ENCODE peak calls at places on chromosomes 13 and 19, in six cellular contexts. One of them, this sample, is unnamed.

GRCh38 chr13:93307166-93307565 is 80.6 kb downstream of the GPC6 start:
- DNase-seq in neuronal stem cell: no peak
- DNase-seq in IMR-90: peak
- DNase-seq in mesenchymal stem cell: no peak
- DNase-seq in H9: no peak
- DNase-seq in mesendoderm: no peak
- DNase-seq in this sample: no peak

GRCh38 chr19:33686687-33687541 is 65.2 kb downstream of the CHST8 start:
- DNase-seq in neuronal stem cell: no peak
- DNase-seq in IMR-90: no peak
- DNase-seq in mesenchymal stem cell: no peak
- DNase-seq in H9: no peak
- DNase-seq in mesendoderm: no peak
- DNase-seq in this sample: no peak

GRCh38 chr13:49995535-49996165 is 1.2 kb upstream of the TRIM13 start:
- DNase-seq in neuronal stem cell: no peak
- DNase-seq in IMR-90: no peak
- DNase-seq in mesenchymal stem cell: peak
- DNase-seq in H9: no peak
- DNase-seq in mesendoderm: peak
- DNase-seq in this sample: no peak

GRCh38 chr13:44404261-44405139 is 30.9 kb downstream of the SERP2 start:
- DNase-seq in neuronal stem cell: no peak
- DNase-seq in IMR-90: no peak
- DNase-seq in mesenchymal stem cell: no peak
- DNase-seq in H9: peak
- DNase-seq in mesendoderm: peak
- DNase-seq in this sample: no peak

GRCh38 chr13:94020833-94021232 is 458.6 kb downstream of the DCT start:
- DNase-seq in neuronal stem cell: no peak
- DNase-seq in IMR-90: peak
- DNase-seq in mesenchymal stem cell: peak
- DNase-seq in H9: no peak
- DNase-seq in mesendoderm: no peak
- DNase-seq in this sample: no peak

GRCh38 chr13:113903361-113903760 is 39.5 kb upstream of the GAS6 start:
- DNase-seq in neuronal stem cell: no peak
- DNase-seq in IMR-90: peak
- DNase-seq in mesenchymal stem cell: no peak
- DNase-seq in H9: no peak
- DNase-seq in mesendoderm: no peak
- DNase-seq in this sample: peak

GRCh38 chr19:44777715-44778347 is at the start of gene CBLC:
- DNase-seq in neuronal stem cell: no peak
- DNase-seq in IMR-90: no peak
- DNase-seq in mesenchymal stem cell: no peak
- DNase-seq in H9: peak
- DNase-seq in mesendoderm: peak
- DNase-seq in this sample: peak

GRCh38 chr13:29924482-29924884 is 74.1 kb upstream of the UBL3 start:
- DNase-seq in neuronal stem cell: no peak
- DNase-seq in IMR-90: peak
- DNase-seq in mesenchymal stem cell: peak
- DNase-seq in H9: no peak
- DNase-seq in mesendoderm: peak
- DNase-seq in this sample: peak

GRCh38 chr13:79485014-79485441 is 4.1 kb downstream of the NDFIP2 start:
- DNase-seq in neuronal stem cell: no peak
- DNase-seq in IMR-90: peak
- DNase-seq in mesenchymal stem cell: peak
- DNase-seq in H9: no peak
- DNase-seq in mesendoderm: peak
- DNase-seq in this sample: peak

GRCh38 chr13:107835339-107836018 is 379.9 kb downstream of the LIG4 start:
- DNase-seq in neuronal stem cell: no peak
- DNase-seq in IMR-90: peak
- DNase-seq in mesenchymal stem cell: peak
- DNase-seq in H9: no peak
- DNase-seq in mesendoderm: peak
- DNase-seq in this sample: no peak

GRCh38 chr19:40285353-40286234 is 449 bp upstream of the AKT2 start:
- DNase-seq in neuronal stem cell: peak
- DNase-seq in IMR-90: peak
- DNase-seq in mesenchymal stem cell: peak
- DNase-seq in H9: peak
- DNase-seq in mesendoderm: peak
- DNase-seq in this sample: peak

GRCh38 chr19:40283414-40284250 is 1.5 kb downstream of the AKT2 start:
- DNase-seq in neuronal stem cell: no peak
- DNase-seq in IMR-90: peak
- DNase-seq in mesenchymal stem cell: peak
- DNase-seq in H9: no peak
- DNase-seq in mesendoderm: no peak
- DNase-seq in this sample: no peak

GRCh38 chr19:40284251-40284500 is 969 bp downstream of the AKT2 start:
- DNase-seq in neuronal stem cell: no peak
- DNase-seq in IMR-90: no peak
- DNase-seq in mesenchymal stem cell: no peak
- DNase-seq in H9: no peak
- DNase-seq in mesendoderm: no peak
- DNase-seq in this sample: no peak

GRCh38 chr19:40286235-40286530 is 1.0 kb upstream of the AKT2 start:
- DNase-seq in neuronal stem cell: no peak
- DNase-seq in IMR-90: no peak
- DNase-seq in mesenchymal stem cell: no peak
- DNase-seq in H9: no peak
- DNase-seq in mesendoderm: no peak
- DNase-seq in this sample: no peak

DNA sequence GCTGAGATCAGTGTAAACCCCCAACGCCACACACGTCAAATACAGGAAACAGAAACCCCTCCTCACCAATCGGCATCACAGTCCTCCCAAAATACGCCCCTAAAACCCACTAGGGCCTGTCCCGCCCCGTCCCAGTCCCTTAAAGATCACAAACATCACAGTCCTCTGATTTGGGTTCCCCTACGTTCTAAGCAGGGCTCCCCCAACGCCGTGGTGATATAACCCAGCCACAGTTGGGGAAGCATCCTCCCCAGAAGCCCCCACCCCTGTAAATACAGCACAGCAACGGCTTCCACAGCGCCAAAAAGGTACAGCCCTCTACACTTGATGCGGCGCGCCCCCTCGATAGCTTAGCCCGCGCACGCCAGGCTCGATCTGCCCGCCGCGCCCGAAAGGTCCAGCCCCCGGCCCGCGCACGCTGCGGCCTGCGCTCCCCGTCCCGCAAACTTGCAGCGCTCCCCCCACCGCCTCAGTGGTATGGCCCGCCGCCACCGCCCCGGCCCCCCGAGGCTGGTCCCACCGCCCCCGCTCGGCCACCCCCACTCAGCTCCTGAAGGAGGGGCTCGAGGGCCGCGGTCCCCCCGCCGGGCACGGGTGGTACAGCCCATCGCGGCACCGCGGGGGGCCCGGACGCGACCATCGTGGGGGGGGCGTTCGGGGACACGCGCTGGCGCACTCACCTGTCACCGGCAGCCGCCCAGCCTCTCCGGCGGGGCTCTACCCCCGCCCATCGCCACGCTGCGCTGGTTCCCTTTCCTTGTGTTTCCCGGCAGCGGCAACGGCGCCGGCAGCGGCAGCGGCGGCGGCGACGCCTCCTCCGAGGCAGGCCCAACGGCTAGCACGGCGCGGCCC is at the start of gene AKT2:
- DNase-seq in neuronal stem cell: peak
- DNase-seq in IMR-90: peak
- DNase-seq in mesenchymal stem cell: peak
- DNase-seq in H9: peak
- DNase-seq in mesendoderm: peak
- DNase-seq in this sample: no peak
- H3K4ac ChIP-seq in neuronal stem cell: peak
- H3K4ac ChIP-seq in IMR-90: peak
- H3K4ac ChIP-seq in mesenchymal stem cell: peak
- H3K4ac ChIP-seq in H9: no peak
- H3K4ac ChIP-seq in mesendoderm: peak
- H3K4ac ChIP-seq in this sample: peak

GRCh38 chr19:2554856-2555255 is 78.9 kb downstream of the GADD45B start:
- DNase-seq in neuronal stem cell: no peak
- DNase-seq in IMR-90: peak
- DNase-seq in mesenchymal stem cell: no peak
- DNase-seq in H9: no peak
- DNase-seq in mesendoderm: no peak
- DNase-seq in this sample: no peak

GRCh38 chr19:2558543-2558942 is 82.6 kb downstream of the GADD45B start:
- DNase-seq in neuronal stem cell: no peak
- DNase-seq in IMR-90: no peak
- DNase-seq in mesenchymal stem cell: no peak
- DNase-seq in H9: no peak
- DNase-seq in mesendoderm: no peak
- DNase-seq in this sample: no peak

GRCh38 chr19:2556221-2557092 is 80.5 kb downstream of the GADD45B start:
- DNase-seq in neuronal stem cell: no peak
- DNase-seq in IMR-90: no peak
- DNase-seq in mesenchymal stem cell: no peak
- DNase-seq in H9: no peak
- DNase-seq in mesendoderm: no peak
- DNase-seq in this sample: no peak

GRCh38 chr19:2555422-2556220 is 79.7 kb downstream of the GADD45B start:
- DNase-seq in neuronal stem cell: no peak
- DNase-seq in IMR-90: no peak
- DNase-seq in mesenchymal stem cell: no peak
- DNase-seq in H9: no peak
- DNase-seq in mesendoderm: no peak
- DNase-seq in this sample: no peak

GRCh38 chr19:2557093-2557440 is 81.1 kb downstream of the GADD45B start:
- DNase-seq in neuronal stem cell: no peak
- DNase-seq in IMR-90: no peak
- DNase-seq in mesenchymal stem cell: no peak
- DNase-seq in H9: no peak
- DNase-seq in mesendoderm: no peak
- DNase-seq in this sample: no peak
- H3K4ac ChIP-seq in neuronal stem cell: no peak
- H3K4ac ChIP-seq in IMR-90: no peak
- H3K4ac ChIP-seq in mesenchymal stem cell: no peak
- H3K4ac ChIP-seq in H9: no peak
- H3K4ac ChIP-seq in mesendoderm: no peak
- H3K4ac ChIP-seq in this sample: no peak

DNA sequence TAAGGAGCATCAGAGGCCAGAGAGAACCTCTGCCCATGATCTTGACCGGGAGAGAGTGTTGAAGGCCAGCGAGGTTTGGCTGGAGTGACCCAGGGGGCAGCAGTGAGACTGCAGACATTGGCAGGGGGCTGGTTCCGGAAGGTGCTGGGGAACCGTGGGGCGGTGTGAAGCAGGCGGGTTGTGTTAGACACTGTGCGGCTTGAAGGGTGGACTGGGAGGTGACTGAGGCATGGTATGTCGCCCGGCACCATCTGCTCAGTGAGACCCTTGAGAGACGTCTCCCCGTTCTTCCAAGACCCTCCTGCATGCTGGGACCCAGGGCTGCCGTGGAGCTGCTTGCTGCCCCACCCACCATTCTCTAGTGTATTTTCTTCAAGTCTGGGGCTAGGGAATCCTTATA is 24.6 kb downstream of the CARM1 start:
- DNase-seq in neuronal stem cell: no peak
- DNase-seq in IMR-90: no peak
- DNase-seq in mesenchymal stem cell: no peak
- DNase-seq in H9: peak
- DNase-seq in mesendoderm: peak
- DNase-seq in this sample: no peak
- H3K4ac ChIP-seq in neuronal stem cell: no peak
- H3K4ac ChIP-seq in IMR-90: no peak
- H3K4ac ChIP-seq in mesenchymal stem cell: no peak
- H3K4ac ChIP-seq in H9: no peak
- H3K4ac ChIP-seq in mesendoderm: no peak
- H3K4ac ChIP-seq in this sample: peak

DNA sequence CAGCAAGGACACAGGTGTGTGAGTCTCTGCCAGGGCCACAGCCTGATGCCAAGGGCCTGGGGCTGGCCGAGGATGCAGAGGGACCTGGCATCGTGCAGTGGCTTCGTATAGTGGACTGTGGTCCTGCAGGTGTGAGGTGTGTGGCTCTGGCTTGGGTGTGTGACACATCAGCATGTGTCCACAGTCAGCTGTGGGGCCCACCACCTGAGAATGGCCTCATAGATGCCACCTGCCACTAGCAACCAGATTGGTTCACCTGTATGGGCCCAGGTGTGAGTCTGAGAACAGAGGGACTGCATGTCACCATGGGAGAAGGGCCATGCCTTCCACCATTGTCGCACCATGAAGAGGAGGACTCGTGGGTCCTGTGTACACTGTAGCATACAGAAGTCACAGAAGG is 2.4 kb downstream of the PPP1R14A start:
- DNase-seq in neuronal stem cell: no peak
- DNase-seq in IMR-90: no peak
- DNase-seq in mesenchymal stem cell: no peak
- DNase-seq in H9: no peak
- DNase-seq in mesendoderm: no peak
- DNase-seq in this sample: no peak
- H3K4ac ChIP-seq in neuronal stem cell: no peak
- H3K4ac ChIP-seq in IMR-90: peak
- H3K4ac ChIP-seq in mesenchymal stem cell: no peak
- H3K4ac ChIP-seq in H9: no peak
- H3K4ac ChIP-seq in mesendoderm: no peak
- H3K4ac ChIP-seq in this sample: no peak

DNA sequence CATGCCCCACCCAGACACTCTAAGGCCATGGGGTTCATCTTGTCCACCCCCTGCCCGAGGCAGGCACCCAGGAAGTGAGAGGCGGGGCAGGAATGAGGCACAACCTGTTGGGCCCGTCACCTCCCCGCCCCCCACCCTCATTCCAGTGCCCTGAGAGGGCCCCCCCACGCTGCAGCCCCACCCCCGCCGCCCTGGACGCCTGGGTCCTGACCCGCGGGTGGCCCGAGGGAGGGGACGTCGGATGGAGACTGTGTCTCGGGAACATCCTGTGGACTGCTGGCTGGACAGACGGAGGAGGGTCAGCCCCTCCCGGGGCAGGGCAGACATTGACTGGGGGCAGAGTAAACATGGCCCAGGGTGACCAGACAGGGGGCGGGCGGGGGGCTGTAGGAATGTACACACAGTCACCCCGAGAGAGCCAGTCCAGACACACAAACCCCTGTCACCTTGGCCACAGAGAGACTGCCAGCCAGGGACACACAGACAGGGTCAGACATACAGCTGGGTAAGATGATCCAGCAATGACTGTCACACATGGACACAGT is 7.4 kb upstream of the JUNB start:
- DNase-seq in neuronal stem cell: no peak
- DNase-seq in IMR-90: no peak
- DNase-seq in mesenchymal stem cell: peak
- DNase-seq in H9: no peak
- DNase-seq in mesendoderm: no peak
- DNase-seq in this sample: no peak
- H3K4ac ChIP-seq in neuronal stem cell: no peak
- H3K4ac ChIP-seq in IMR-90: peak
- H3K4ac ChIP-seq in mesenchymal stem cell: peak
- H3K4ac ChIP-seq in H9: no peak
- H3K4ac ChIP-seq in mesendoderm: peak
- H3K4ac ChIP-seq in this sample: peak

This sample was measured in trophoblast cell.